ENCODE peak calls at places on chromosomes 4 and X, in six cellular contexts. Q is OCI-LY7; X is body of pancreas; F is effector memory CD4-positive, alpha-beta T cell; C is right cardiac atrium; S is CD4-positive, alpha-beta memory T cell. O is an unnamed sample.

GRCh38 chr4:152460488-152460887 is 75.4 kb downstream of the FBXW7 start:
- DNase-seq in F (no peak), C (no peak), Q (peak; percentile 29), X (no peak), S (no peak), O (no peak)

GRCh38 chr4:185332575-185333464 is 62.9 kb downstream of the LRP2BP start:
- DNase-seq in F (no peak), C (no peak), Q (peak; percentile 7), X (no peak), S (no peak), O (no peak)

GRCh38 chr4:93828332-93828829 is at the start of gene ATOH1:
- DNase-seq in S (no peak), X (peak; percentile 9), C (peak; percentile 68), F (no peak), Q (no peak), O (no peak)

GRCh38 chrX:3815896-3816664 is 102.6 kb upstream of the PRKX start:
- DNase-seq in Q (peak; percentile 56), X (peak; percentile 61), F (no peak), C (peak; percentile 79), S (peak; percentile 49), O (peak; percentile 46)

GRCh38 chrX:20300822-20301221 is 34.1 kb upstream of the RPS6KA3 start:
- DNase-seq in Q (no peak), C (no peak), S (no peak), X (no peak), F (no peak), O (no peak)

GRCh38 chr4:140004580-140005314 is 149.2 kb downstream of the MAML3 start:
- DNase-seq in Q (no peak), F (no peak), S (no peak), C (peak; percentile 75), X (peak; percentile 52), O (peak; percentile 39)

GRCh38 chr4:145196747-145197146 is 16.4 kb upstream of the OTUD4 start:
- DNase-seq in S (no peak), F (no peak), C (no peak), X (no peak), Q (no peak), O (no peak)

GRCh38 chr4:183876268-183876934 is 28.7 kb upstream of the STOX2 start:
- DNase-seq in F (no peak), Q (no peak), C (peak; percentile 91), S (no peak), X (peak; percentile 90), O (peak; percentile 83)

GRCh38 chr4:105061136-105061696 is 85.5 kb upstream of the TET2 start:
- DNase-seq in F (no peak), X (peak; percentile 40), Q (peak; percentile 5), S (peak; percentile 6), C (no peak), O (no peak)

GRCh38 chr4:134057356-134057755 is 144.2 kb downstream of the PABPC4L start:
- DNase-seq in C (no peak), S (no peak), X (no peak), Q (no peak), F (no peak), O (no peak)

GRCh38 chr4:185880571-185880970 is 68.6 kb upstream of the SORBS2 start:
- DNase-seq in F (no peak), S (no peak), C (no peak), X (no peak), Q (no peak), O (no peak)

GRCh38 chrX:153926863-153927685 is 1.0 kb upstream of the ARHGAP4 start:
- DNase-seq in F (peak; percentile 74), Q (peak; percentile 91), X (peak; percentile 62), C (peak; percentile 76), S (peak; percentile 87), O (peak; percentile 49)

GRCh38 chrX:7170903-7171302 is 22.9 kb upstream of the PUDP start:
- DNase-seq in F (peak; percentile 5), Q (peak; percentile 9), X (peak; percentile 2), S (peak; percentile 20), C (no peak), O (no peak)

GRCh38 chr4:2259541-2260267 is 2.2 kb downstream of the MXD4 start:
- DNase-seq in X (peak; percentile 1), S (no peak), C (peak; percentile 52), Q (no peak), F (no peak), O (peak; percentile 14)

GRCh38 chrX:53883196-53883595 is 161.1 kb downstream of the PHF8 start:
- DNase-seq in C (no peak), Q (no peak), X (no peak), F (no peak), S (no peak), O (no peak)

GRCh38 chrX:67780694-67781109 is 236.9 kb downstream of the AR start:
- DNase-seq in Q (no peak), C (peak; percentile 87), F (no peak), S (no peak), X (peak; percentile 63), O (peak; percentile 67)

GRCh38 chr4:139603576-139604387 is 47.8 kb upstream of the SETD7 start:
- DNase-seq in Q (peak; percentile 64), X (peak; percentile 71), C (no peak), F (peak; percentile 14), S (peak; percentile 22), O (no peak)

GRCh38 chr4:121307441-121308327 is 73.1 kb downstream of the QRFPR start:
- DNase-seq in X (peak; percentile 3), Q (peak; percentile 28), F (peak; percentile 21), C (no peak), S (peak; percentile 53), O (no peak)

GRCh38 chrX:118727686-118728339 is 407 bp downstream of the IL13RA1 start:
- DNase-seq in X (peak; percentile 52), C (peak; percentile 86), Q (no peak), F (no peak), S (no peak), O (peak; percentile 37)

GRCh38 chrX:3811331-3812311 is 98.2 kb upstream of the PRKX start:
- DNase-seq in F (peak; percentile 25), X (no peak), Q (peak; percentile 58), S (peak; percentile 48), C (peak; percentile 46), O (no peak)

GRCh38 chr4:151117371-151117962 is 18.0 kb downstream of the RPS3A start:
- DNase-seq in F (peak; percentile 14), C (peak; percentile 76), X (peak; percentile 72), S (peak; percentile 44), Q (peak; percentile 71), O (peak; percentile 30)

GRCh38 chr4:133996431-133997121 is 205.0 kb downstream of the PABPC4L start:
- DNase-seq in Q (no peak), C (peak; percentile 20), S (no peak), F (no peak), X (no peak), O (no peak)

GRCh38 chr4:183515411-183515810 is 10.6 kb downstream of the ING2 start:
- DNase-seq in S (no peak), Q (no peak), C (no peak), X (no peak), F (no peak), O (no peak)

GRCh38 chrX:19372170-19373033 is 28.7 kb downstream of the PDHA1 start:
- DNase-seq in Q (peak; percentile 58), S (peak; percentile 55), F (peak; percentile 42), X (peak; percentile 67), C (peak; percentile 81), O (peak; percentile 46)

GRCh38 chrX:26747877-26748276 is 531.9 kb downstream of the MAGEB5 start:
- DNase-seq in X (no peak), S (no peak), Q (no peak), F (no peak), C (no peak), O (no peak)

GRCh38 chr4:188218392-188218791 is 79.2 kb downstream of the TRIML1 start:
- DNase-seq in X (no peak), C (no peak), F (no peak), Q (no peak), S (no peak), O (no peak)

GRCh38 chr4:80197132-80197573 is at the start of gene PRDM8:
- DNase-seq in F (no peak), C (peak; percentile 61), X (no peak), S (peak; percentile 43), Q (no peak), O (no peak)

GRCh38 chrX:66728818-66729271 is 90.0 kb upstream of the EDA2R start:
- DNase-seq in F (peak; percentile 27), S (peak; percentile 66), Q (peak; percentile 37), X (peak; percentile 42), C (peak; percentile 42), O (peak; percentile 19)

GRCh38 chrX:136262241-136262640 is 11.0 kb upstream of the MAP7D3 start:
- DNase-seq in S (no peak), Q (no peak), X (no peak), F (no peak), C (no peak), O (no peak)

GRCh38 chr4:47075241-47075640 is 43.9 kb downstream of the GABRB1 start:
- DNase-seq in Q (no peak), S (no peak), C (no peak), X (no peak), F (no peak), O (no peak)

GRCh38 chrX:154717824-154718223 is 33.1 kb downstream of the GAB3 start:
- DNase-seq in X (peak; percentile 26), C (no peak), S (no peak), F (peak; percentile 39), Q (peak; percentile 52), O (no peak)

GRCh38 chr4:28890949-28891348 is 1829.2 kb upstream of the PCDH7 start:
- DNase-seq in S (no peak), X (no peak), F (no peak), Q (no peak), C (no peak), O (no peak)
- H3K4me1 ChIP-seq in S (no peaks in the 10 kb centered on the region), X (no peaks in the 10 kb centered on the region), F (no peaks in the 10 kb centered on the region), Q (no peaks in the 10 kb centered on the region), C (no peaks in the 10 kb centered on the region), O (no peaks in the 10 kb centered on the region)

DNA sequence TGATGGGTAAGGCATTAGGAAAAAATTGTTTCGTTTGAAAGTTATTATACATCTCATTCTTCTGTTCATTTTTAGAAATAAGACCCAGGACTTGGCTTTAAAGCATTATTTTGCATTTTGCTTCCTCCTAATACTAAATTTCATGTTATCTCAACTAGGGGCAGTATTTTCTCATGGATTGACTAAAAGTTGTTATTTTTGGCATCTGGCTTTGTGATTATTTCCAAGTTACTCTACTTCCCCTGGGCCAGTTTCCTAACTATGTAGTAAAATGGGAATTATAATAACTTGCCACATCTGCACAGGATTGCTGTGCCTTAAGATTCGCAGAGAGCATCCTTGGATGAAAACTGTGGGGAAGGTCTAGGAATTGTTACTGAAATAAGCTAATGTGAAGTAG is 3.0 kb downstream of the RBPJ start:
- DNase-seq in F (no peak), X (no peak), Q (no peak), S (no peak), C (no peak), O (no peak)
- H3K27ac ChIP-seq in F (no peak overlapping the region), X (no peak overlapping the region), Q (no peak overlapping the region), S (no peak overlapping the region), C (no peak overlapping the region), O (peak overlapping the region; percentile 28)

GRCh38 chrX:1597345-1598020 is 6.1 kb downstream of the AKAP17A start:
- DNase-seq in C (no peak), F (no peak), Q (no peak), X (no peak), S (no peak), O (no peak)
- H3K4me3 ChIP-seq in C (no peak overlapping the region), F (no peak overlapping the region), Q (no peak overlapping the region), X (no peak overlapping the region), S (no peak overlapping the region), O (no peak overlapping the region)

GRCh38 chr4:107453231-107453630 is 266.8 kb downstream of the PAPSS1 start:
- DNase-seq in F (no peak), Q (no peak), C (no peak), X (no peak), S (no peak), O (no peak)
- H3K4me1 ChIP-seq in F (no peaks in the 10 kb centered on the region), Q (no peaks in the 10 kb centered on the region), C (peaks cover 1% of the 10 kb centered on the region), X (peaks cover 3% of the 10 kb centered on the region), S (no peaks in the 10 kb centered on the region), O (no peaks in the 10 kb centered on the region)

O was measured in left ventricle myocardium inferior.